ENCODE peak calls at places on chromosomes 2 and 18, in eight cellular contexts. One of them, this sample, is unnamed.
A peak's percentile ranks its signal among the peaks of the same experiment; 100 is the strongest.

GRCh38 chr2:239075918-239076727 is 228.2 kb downstream of the TWIST2 start:
- DNase-seq in stimulated activated naive CD8-positive, alpha-beta T cell treated with anti-CD3 and anti-CD28 coated beads, Interleukin-15, Interleukin-2, amounts not matched to agents 100 U/mL and 50 U/mL, for 24 hours: no peak
- DNase-seq in lower lobe of right lung: no peak
- DNase-seq in substantia nigra: no peak
- DNase-seq in stimulated activated naive B cell treated with anti-CD40 and anti-IgM and Interleukin-4, amounts not matched to agents 10 μg/mL and 1 μg/mL and 100 μg/mL, for 72 hours: no peak
- DNase-seq in adipocyte: no peak
- DNase-seq in HEK293T: no peak
- DNase-seq in fibroblast of mammary gland: no peak
- DNase-seq in this sample: no peak

GRCh38 chr2:240999001-240999791 is 778 bp downstream of the SNED1 start:
- DNase-seq in stimulated activated naive CD8-positive, alpha-beta T cell treated with anti-CD3 and anti-CD28 coated beads, Interleukin-15, Interleukin-2, amounts not matched to agents 100 U/mL and 50 U/mL, for 24 hours: peak; percentile 3
- DNase-seq in lower lobe of right lung: peak; percentile 57
- DNase-seq in substantia nigra: no peak
- DNase-seq in stimulated activated naive B cell treated with anti-CD40 and anti-IgM and Interleukin-4, amounts not matched to agents 10 μg/mL and 1 μg/mL and 100 μg/mL, for 72 hours: no peak
- DNase-seq in adipocyte: peak; percentile 73
- DNase-seq in HEK293T: no peak
- DNase-seq in fibroblast of mammary gland: no peak
- DNase-seq in this sample: no peak

GRCh38 chr2:230865324-230865765 is 603 bp downstream of the ITM2C start:
- DNase-seq in stimulated activated naive CD8-positive, alpha-beta T cell treated with anti-CD3 and anti-CD28 coated beads, Interleukin-15, Interleukin-2, amounts not matched to agents 100 U/mL and 50 U/mL, for 24 hours: no peak
- DNase-seq in lower lobe of right lung: no peak
- DNase-seq in substantia nigra: no peak
- DNase-seq in stimulated activated naive B cell treated with anti-CD40 and anti-IgM and Interleukin-4, amounts not matched to agents 10 μg/mL and 1 μg/mL and 100 μg/mL, for 72 hours: no peak
- DNase-seq in adipocyte: peak; percentile 34
- DNase-seq in HEK293T: no peak
- DNase-seq in fibroblast of mammary gland: no peak
- DNase-seq in this sample: no peak

GRCh38 chr18:48613589-48613988 is 74.8 kb downstream of the CTIF start:
- DNase-seq in stimulated activated naive CD8-positive, alpha-beta T cell treated with anti-CD3 and anti-CD28 coated beads, Interleukin-15, Interleukin-2, amounts not matched to agents 100 U/mL and 50 U/mL, for 24 hours: no peak
- DNase-seq in lower lobe of right lung: no peak
- DNase-seq in substantia nigra: peak; percentile 50
- DNase-seq in stimulated activated naive B cell treated with anti-CD40 and anti-IgM and Interleukin-4, amounts not matched to agents 10 μg/mL and 1 μg/mL and 100 μg/mL, for 72 hours: no peak
- DNase-seq in adipocyte: no peak
- DNase-seq in HEK293T: no peak
- DNase-seq in fibroblast of mammary gland: no peak
- DNase-seq in this sample: peak; percentile 91

GRCh38 chr2:63056309-63057065 is 5.9 kb downstream of the OTX1 start:
- DNase-seq in stimulated activated naive CD8-positive, alpha-beta T cell treated with anti-CD3 and anti-CD28 coated beads, Interleukin-15, Interleukin-2, amounts not matched to agents 100 U/mL and 50 U/mL, for 24 hours: peak; percentile 43
- DNase-seq in lower lobe of right lung: no peak
- DNase-seq in substantia nigra: no peak
- DNase-seq in stimulated activated naive B cell treated with anti-CD40 and anti-IgM and Interleukin-4, amounts not matched to agents 10 μg/mL and 1 μg/mL and 100 μg/mL, for 72 hours: no peak
- DNase-seq in adipocyte: peak; percentile 27
- DNase-seq in HEK293T: no peak
- DNase-seq in fibroblast of mammary gland: peak; percentile 22
- DNase-seq in this sample: no peak

GRCh38 chr2:105143467-105144127 is 97.9 kb upstream of the GPR45 start:
- DNase-seq in stimulated activated naive CD8-positive, alpha-beta T cell treated with anti-CD3 and anti-CD28 coated beads, Interleukin-15, Interleukin-2, amounts not matched to agents 100 U/mL and 50 U/mL, for 24 hours: peak; percentile 54
- DNase-seq in lower lobe of right lung: no peak
- DNase-seq in substantia nigra: no peak
- DNase-seq in stimulated activated naive B cell treated with anti-CD40 and anti-IgM and Interleukin-4, amounts not matched to agents 10 μg/mL and 1 μg/mL and 100 μg/mL, for 72 hours: no peak
- DNase-seq in adipocyte: peak; percentile 31
- DNase-seq in HEK293T: peak; percentile 41
- DNase-seq in fibroblast of mammary gland: no peak
- DNase-seq in this sample: no peak

GRCh38 chr18:23547806-23548205 is 38.5 kb downstream of the NPC1 start:
- DNase-seq in stimulated activated naive CD8-positive, alpha-beta T cell treated with anti-CD3 and anti-CD28 coated beads, Interleukin-15, Interleukin-2, amounts not matched to agents 100 U/mL and 50 U/mL, for 24 hours: no peak
- DNase-seq in lower lobe of right lung: no peak
- DNase-seq in substantia nigra: no peak
- DNase-seq in stimulated activated naive B cell treated with anti-CD40 and anti-IgM and Interleukin-4, amounts not matched to agents 10 μg/mL and 1 μg/mL and 100 μg/mL, for 72 hours: no peak
- DNase-seq in adipocyte: peak; percentile 33
- DNase-seq in HEK293T: no peak
- DNase-seq in fibroblast of mammary gland: peak; percentile 43
- DNase-seq in this sample: no peak

GRCh38 chr2:97676620-97677019 is 7.1 kb downstream of the C2orf92 start:
- DNase-seq in stimulated activated naive CD8-positive, alpha-beta T cell treated with anti-CD3 and anti-CD28 coated beads, Interleukin-15, Interleukin-2, amounts not matched to agents 100 U/mL and 50 U/mL, for 24 hours: no peak
- DNase-seq in lower lobe of right lung: no peak
- DNase-seq in substantia nigra: no peak
- DNase-seq in stimulated activated naive B cell treated with anti-CD40 and anti-IgM and Interleukin-4, amounts not matched to agents 10 μg/mL and 1 μg/mL and 100 μg/mL, for 72 hours: no peak
- DNase-seq in adipocyte: no peak
- DNase-seq in HEK293T: no peak
- DNase-seq in fibroblast of mammary gland: no peak
- DNase-seq in this sample: no peak

GRCh38 chr2:227906991-227907390 is 35.6 kb downstream of the DAW1 start:
- DNase-seq in stimulated activated naive CD8-positive, alpha-beta T cell treated with anti-CD3 and anti-CD28 coated beads, Interleukin-15, Interleukin-2, amounts not matched to agents 100 U/mL and 50 U/mL, for 24 hours: no peak
- DNase-seq in lower lobe of right lung: no peak
- DNase-seq in substantia nigra: no peak
- DNase-seq in stimulated activated naive B cell treated with anti-CD40 and anti-IgM and Interleukin-4, amounts not matched to agents 10 μg/mL and 1 μg/mL and 100 μg/mL, for 72 hours: no peak
- DNase-seq in adipocyte: peak; percentile 11
- DNase-seq in HEK293T: no peak
- DNase-seq in fibroblast of mammary gland: peak; percentile 6
- DNase-seq in this sample: no peak

GRCh38 chr2:23390152-23390551 is 5.2 kb downstream of the KLHL29 start:
- DNase-seq in stimulated activated naive CD8-positive, alpha-beta T cell treated with anti-CD3 and anti-CD28 coated beads, Interleukin-15, Interleukin-2, amounts not matched to agents 100 U/mL and 50 U/mL, for 24 hours: no peak
- DNase-seq in lower lobe of right lung: no peak
- DNase-seq in substantia nigra: no peak
- DNase-seq in stimulated activated naive B cell treated with anti-CD40 and anti-IgM and Interleukin-4, amounts not matched to agents 10 μg/mL and 1 μg/mL and 100 μg/mL, for 72 hours: no peak
- DNase-seq in adipocyte: no peak
- DNase-seq in HEK293T: no peak
- DNase-seq in fibroblast of mammary gland: peak; percentile 80
- DNase-seq in this sample: no peak

GRCh38 chr2:181566643-181567042 is 90.3 kb downstream of the CERKL start:
- DNase-seq in stimulated activated naive CD8-positive, alpha-beta T cell treated with anti-CD3 and anti-CD28 coated beads, Interleukin-15, Interleukin-2, amounts not matched to agents 100 U/mL and 50 U/mL, for 24 hours: no peak
- DNase-seq in lower lobe of right lung: no peak
- DNase-seq in substantia nigra: no peak
- DNase-seq in stimulated activated naive B cell treated with anti-CD40 and anti-IgM and Interleukin-4, amounts not matched to agents 10 μg/mL and 1 μg/mL and 100 μg/mL, for 72 hours: no peak
- DNase-seq in adipocyte: no peak
- DNase-seq in HEK293T: no peak
- DNase-seq in fibroblast of mammary gland: no peak
- DNase-seq in this sample: no peak

GRCh38 chr2:210546424-210547223 is 9.8 kb upstream of the CPS1 start:
- DNase-seq in stimulated activated naive CD8-positive, alpha-beta T cell treated with anti-CD3 and anti-CD28 coated beads, Interleukin-15, Interleukin-2, amounts not matched to agents 100 U/mL and 50 U/mL, for 24 hours: no peak
- DNase-seq in lower lobe of right lung: no peak
- DNase-seq in substantia nigra: no peak
- DNase-seq in stimulated activated naive B cell treated with anti-CD40 and anti-IgM and Interleukin-4, amounts not matched to agents 10 μg/mL and 1 μg/mL and 100 μg/mL, for 72 hours: no peak
- DNase-seq in adipocyte: no peak
- DNase-seq in HEK293T: no peak
- DNase-seq in fibroblast of mammary gland: no peak
- DNase-seq in this sample: no peak

GRCh38 chr2:131093066-131093842 is at the start of gene FAM168B:
- DNase-seq in stimulated activated naive CD8-positive, alpha-beta T cell treated with anti-CD3 and anti-CD28 coated beads, Interleukin-15, Interleukin-2, amounts not matched to agents 100 U/mL and 50 U/mL, for 24 hours: peak; percentile 89
- DNase-seq in lower lobe of right lung: peak; percentile 93
- DNase-seq in substantia nigra: peak; percentile 7
- DNase-seq in stimulated activated naive B cell treated with anti-CD40 and anti-IgM and Interleukin-4, amounts not matched to agents 10 μg/mL and 1 μg/mL and 100 μg/mL, for 72 hours: peak; percentile 85
- DNase-seq in adipocyte: peak; percentile 96
- DNase-seq in HEK293T: peak; percentile 90
- DNase-seq in fibroblast of mammary gland: peak; percentile 84
- DNase-seq in this sample: peak; percentile 85

GRCh38 chr2:175414872-175415487 is 233.5 kb upstream of the ATP5MC3 start:
- DNase-seq in stimulated activated naive CD8-positive, alpha-beta T cell treated with anti-CD3 and anti-CD28 coated beads, Interleukin-15, Interleukin-2, amounts not matched to agents 100 U/mL and 50 U/mL, for 24 hours: peak; percentile 11
- DNase-seq in lower lobe of right lung: peak; percentile 63
- DNase-seq in substantia nigra: no peak
- DNase-seq in stimulated activated naive B cell treated with anti-CD40 and anti-IgM and Interleukin-4, amounts not matched to agents 10 μg/mL and 1 μg/mL and 100 μg/mL, for 72 hours: no peak
- DNase-seq in adipocyte: peak; percentile 92
- DNase-seq in HEK293T: peak; percentile 63
- DNase-seq in fibroblast of mammary gland: peak; percentile 74
- DNase-seq in this sample: no peak

GRCh38 chr18:4017479-4017878 is 437.6 kb downstream of the DLGAP1 start:
- DNase-seq in stimulated activated naive CD8-positive, alpha-beta T cell treated with anti-CD3 and anti-CD28 coated beads, Interleukin-15, Interleukin-2, amounts not matched to agents 100 U/mL and 50 U/mL, for 24 hours: no peak
- DNase-seq in lower lobe of right lung: no peak
- DNase-seq in substantia nigra: no peak
- DNase-seq in stimulated activated naive B cell treated with anti-CD40 and anti-IgM and Interleukin-4, amounts not matched to agents 10 μg/mL and 1 μg/mL and 100 μg/mL, for 72 hours: no peak
- DNase-seq in adipocyte: no peak
- DNase-seq in HEK293T: peak; percentile 12
- DNase-seq in fibroblast of mammary gland: peak; percentile 24
- DNase-seq in this sample: no peak

GRCh38 chr2:238924496-238925195 is 76.8 kb downstream of the TWIST2 start:
- DNase-seq in stimulated activated naive CD8-positive, alpha-beta T cell treated with anti-CD3 and anti-CD28 coated beads, Interleukin-15, Interleukin-2, amounts not matched to agents 100 U/mL and 50 U/mL, for 24 hours: no peak
- DNase-seq in lower lobe of right lung: no peak
- DNase-seq in substantia nigra: no peak
- DNase-seq in stimulated activated naive B cell treated with anti-CD40 and anti-IgM and Interleukin-4, amounts not matched to agents 10 μg/mL and 1 μg/mL and 100 μg/mL, for 72 hours: no peak
- DNase-seq in adipocyte: no peak
- DNase-seq in HEK293T: no peak
- DNase-seq in fibroblast of mammary gland: no peak
- DNase-seq in this sample: no peak

GRCh38 chr18:46452820-46453219 is 204.2 kb downstream of the LOXHD1 start:
- DNase-seq in stimulated activated naive CD8-positive, alpha-beta T cell treated with anti-CD3 and anti-CD28 coated beads, Interleukin-15, Interleukin-2, amounts not matched to agents 100 U/mL and 50 U/mL, for 24 hours: no peak
- DNase-seq in lower lobe of right lung: no peak
- DNase-seq in substantia nigra: no peak
- DNase-seq in stimulated activated naive B cell treated with anti-CD40 and anti-IgM and Interleukin-4, amounts not matched to agents 10 μg/mL and 1 μg/mL and 100 μg/mL, for 72 hours: no peak
- DNase-seq in adipocyte: no peak
- DNase-seq in HEK293T: no peak
- DNase-seq in fibroblast of mammary gland: peak; percentile 42
- DNase-seq in this sample: no peak

GRCh38 chr18:52070295-52070756 is 269.7 kb upstream of the DCC start:
- DNase-seq in stimulated activated naive CD8-positive, alpha-beta T cell treated with anti-CD3 and anti-CD28 coated beads, Interleukin-15, Interleukin-2, amounts not matched to agents 100 U/mL and 50 U/mL, for 24 hours: no peak
- DNase-seq in lower lobe of right lung: no peak
- DNase-seq in substantia nigra: no peak
- DNase-seq in stimulated activated naive B cell treated with anti-CD40 and anti-IgM and Interleukin-4, amounts not matched to agents 10 μg/mL and 1 μg/mL and 100 μg/mL, for 72 hours: no peak
- DNase-seq in adipocyte: no peak
- DNase-seq in HEK293T: no peak
- DNase-seq in fibroblast of mammary gland: no peak
- DNase-seq in this sample: no peak

GRCh38 chr18:49767111-49768050 is 46.0 kb downstream of the ACAA2 start:
- DNase-seq in stimulated activated naive CD8-positive, alpha-beta T cell treated with anti-CD3 and anti-CD28 coated beads, Interleukin-15, Interleukin-2, amounts not matched to agents 100 U/mL and 50 U/mL, for 24 hours: no peak
- DNase-seq in lower lobe of right lung: no peak
- DNase-seq in substantia nigra: no peak
- DNase-seq in stimulated activated naive B cell treated with anti-CD40 and anti-IgM and Interleukin-4, amounts not matched to agents 10 μg/mL and 1 μg/mL and 100 μg/mL, for 72 hours: no peak
- DNase-seq in adipocyte: no peak
- DNase-seq in HEK293T: no peak
- DNase-seq in fibroblast of mammary gland: no peak
- DNase-seq in this sample: no peak

GRCh38 chr2:156437272-156437671 is 1.1 kb downstream of the GPD2 start:
- DNase-seq in stimulated activated naive CD8-positive, alpha-beta T cell treated with anti-CD3 and anti-CD28 coated beads, Interleukin-15, Interleukin-2, amounts not matched to agents 100 U/mL and 50 U/mL, for 24 hours: no peak
- DNase-seq in lower lobe of right lung: peak; percentile 54
- DNase-seq in substantia nigra: no peak
- DNase-seq in stimulated activated naive B cell treated with anti-CD40 and anti-IgM and Interleukin-4, amounts not matched to agents 10 μg/mL and 1 μg/mL and 100 μg/mL, for 72 hours: no peak
- DNase-seq in adipocyte: peak; percentile 52
- DNase-seq in HEK293T: no peak
- DNase-seq in fibroblast of mammary gland: peak; percentile 71
- DNase-seq in this sample: no peak

GRCh38 chr2:179106342-179107178 is 56.6 kb upstream of the CCDC141 start:
- DNase-seq in stimulated activated naive CD8-positive, alpha-beta T cell treated with anti-CD3 and anti-CD28 coated beads, Interleukin-15, Interleukin-2, amounts not matched to agents 100 U/mL and 50 U/mL, for 24 hours: no peak
- DNase-seq in lower lobe of right lung: no peak
- DNase-seq in substantia nigra: no peak
- DNase-seq in stimulated activated naive B cell treated with anti-CD40 and anti-IgM and Interleukin-4, amounts not matched to agents 10 μg/mL and 1 μg/mL and 100 μg/mL, for 72 hours: no peak
- DNase-seq in adipocyte: peak; percentile 92
- DNase-seq in HEK293T: no peak
- DNase-seq in fibroblast of mammary gland: peak; percentile 99
- DNase-seq in this sample: no peak

GRCh38 chr2:46967990-46968647 is 52.5 kb upstream of the MCFD2 start:
- DNase-seq in stimulated activated naive CD8-positive, alpha-beta T cell treated with anti-CD3 and anti-CD28 coated beads, Interleukin-15, Interleukin-2, amounts not matched to agents 100 U/mL and 50 U/mL, for 24 hours: no peak
- DNase-seq in lower lobe of right lung: peak; percentile 85
- DNase-seq in substantia nigra: peak; percentile 18
- DNase-seq in stimulated activated naive B cell treated with anti-CD40 and anti-IgM and Interleukin-4, amounts not matched to agents 10 μg/mL and 1 μg/mL and 100 μg/mL, for 72 hours: no peak
- DNase-seq in adipocyte: peak; percentile 97
- DNase-seq in HEK293T: no peak
- DNase-seq in fibroblast of mammary gland: peak; percentile 95
- DNase-seq in this sample: no peak

GRCh38 chr18:50656841-50657470 is 97.1 kb downstream of the MAPK4 start:
- DNase-seq in stimulated activated naive CD8-positive, alpha-beta T cell treated with anti-CD3 and anti-CD28 coated beads, Interleukin-15, Interleukin-2, amounts not matched to agents 100 U/mL and 50 U/mL, for 24 hours: no peak
- DNase-seq in lower lobe of right lung: no peak
- DNase-seq in substantia nigra: no peak
- DNase-seq in stimulated activated naive B cell treated with anti-CD40 and anti-IgM and Interleukin-4, amounts not matched to agents 10 μg/mL and 1 μg/mL and 100 μg/mL, for 72 hours: no peak
- DNase-seq in adipocyte: no peak
- DNase-seq in HEK293T: no peak
- DNase-seq in fibroblast of mammary gland: peak; percentile 28
- DNase-seq in this sample: no peak

This sample was measured in caudate nucleus.